ENCODE peak calls at places on chromosome 22, in six cellular contexts. C, B, P, Z, A and N are unnamed samples.
A peak's percentile ranks its signal among the peaks of the same experiment; 100 is the strongest.

GRCh38 chr22:33018232-33018864 is 39.8 kb downstream of the SYN3 start:
- DNase-seq in P (peak; percentile 8), C (peak; percentile 29), Z (peak; percentile 45), B (peak; percentile 22), A (peak; percentile 43), N (peak; percentile 75)

GRCh38 chr22:32341122-32341740 is 16.4 kb upstream of the RFPL3 start:
- DNase-seq in P (no peak), B (no peak), C (no peak), A (no peak), Z (no peak), N (no peak)

GRCh38 chr22:24433868-24434471 is 6.6 kb downstream of the ADORA2A start:
- DNase-seq in P (peak; percentile 90), Z (no peak), B (no peak), A (no peak), C (peak; percentile 73), N (no peak)

GRCh38 chr22:44360686-44361381 is 48.1 kb upstream of the SHISAL1 start:
- DNase-seq in P (no peak), B (peak; percentile 47), Z (no peak), C (peak; percentile 80), A (no peak), N (no peak)

GRCh38 chr22:49972163-49973017 is 11.8 kb downstream of the PIM3 start:
- DNase-seq in Z (no peak), P (no peak), B (no peak), A (no peak), C (no peak), N (no peak)

GRCh38 chr22:30837531-30837930 is 131.0 kb downstream of the MORC2 start:
- DNase-seq in C (no peak), Z (no peak), B (no peak), A (no peak), P (no peak), N (peak; percentile 4)

GRCh38 chr22:38316340-38317236 is 645 bp downstream of the CSNK1E start:
- DNase-seq in Z (peak; percentile 63), P (no peak), C (peak; percentile 51), B (no peak), A (no peak), N (peak; percentile 77)

GRCh38 chr22:34972498-34972897 is 93.5 kb upstream of the ISX start:
- DNase-seq in A (no peak), Z (no peak), C (no peak), B (no peak), P (no peak), N (no peak)

GRCh38 chr22:37187891-37188761 is at the start of gene C1QTNF6:
- DNase-seq in B (no peak), A (no peak), Z (no peak), P (no peak), C (peak; percentile 35), N (no peak)

GRCh38 chr22:30521368-30522156 is 16.1 kb upstream of the SEC14L4 start:
- DNase-seq in C (no peak), P (no peak), A (no peak), Z (no peak), B (no peak), N (no peak)

GRCh38 chr22:19889951-19890350 is 35.3 kb upstream of the GNB1L start:
- DNase-seq in A (no peak), B (no peak), C (no peak), Z (no peak), P (no peak), N (no peak)

DNA sequence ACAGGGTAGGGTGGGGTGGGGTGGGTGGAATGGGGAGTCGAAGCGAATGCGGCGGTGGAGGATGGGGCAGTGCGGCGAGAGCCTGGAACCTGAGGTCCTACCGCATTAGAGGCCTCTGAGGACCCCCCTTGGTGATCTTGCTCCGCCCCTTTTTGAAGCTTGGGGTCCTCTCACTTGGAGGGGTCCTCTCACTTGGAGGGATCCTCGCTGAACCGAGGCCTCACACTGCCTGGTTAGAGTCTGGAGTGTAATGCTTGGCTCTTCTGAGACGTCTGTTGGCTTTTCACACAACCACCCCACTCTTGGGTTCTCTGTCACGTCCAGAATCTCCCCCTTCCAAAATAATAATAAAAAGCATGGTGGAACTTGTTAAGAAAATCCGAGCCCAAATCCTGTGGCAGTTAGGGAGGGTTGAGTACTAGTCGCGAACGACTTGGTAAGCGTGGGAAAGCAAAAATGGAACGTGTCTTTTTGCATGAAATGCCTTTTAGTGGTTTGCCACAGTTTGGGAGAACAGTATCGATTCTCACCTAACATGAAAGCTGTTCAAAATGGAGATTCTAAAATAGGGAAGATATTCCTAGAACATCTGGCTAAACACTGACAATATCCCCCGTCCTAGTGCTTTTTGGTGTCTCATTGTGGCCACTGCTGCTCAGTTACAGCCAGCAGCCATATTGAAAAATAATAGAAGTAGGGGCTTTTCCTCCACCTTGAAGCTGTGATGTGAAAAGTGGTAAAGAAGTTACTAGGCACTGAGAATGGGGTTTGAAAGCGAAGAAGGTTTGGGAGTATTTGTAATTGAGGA is 821 bp downstream of the RBX1 start:
- DNase-seq in Z (no peak), A (no peak), P (peak; percentile 33), B (no peak), C (peak; percentile 15), N (no peak)
- TF ChIP-seq BHLHE40 in Z (no peak), A (no peak), P (no peak), B (no peak), C (no peak), N (no peak)

GRCh38 chr22:47759909-47760308 is 997.5 kb downstream of the TBC1D22A start:
- DNase-seq in P (no peak), C (no peak), B (no peak), Z (no peak), A (no peak), N (no peak)
- TF ChIP-seq BHLHE40 in P (no peak), C (no peak), B (no peak), Z (no peak), A (no peak), N (no peak)

GRCh38 chr22:46857142-46857825 is 94.8 kb downstream of the TBC1D22A start:
- DNase-seq in B (no peak), P (no peak), A (no peak), C (no peak), Z (no peak), N (no peak)

GRCh38 chr22:46853191-46853590 is 90.7 kb downstream of the TBC1D22A start:
- DNase-seq in A (no peak), B (no peak), Z (no peak), P (no peak), C (no peak), N (no peak)

GRCh38 chr22:46852771-46853170 is 90.3 kb downstream of the TBC1D22A start:
- DNase-seq in Z (no peak), A (no peak), P (no peak), B (no peak), C (no peak), N (no peak)

GRCh38 chr22:46851941-46852340 is 89.5 kb downstream of the TBC1D22A start:
- DNase-seq in P (no peak), B (no peak), C (no peak), Z (no peak), A (no peak), N (no peak)

DNA sequence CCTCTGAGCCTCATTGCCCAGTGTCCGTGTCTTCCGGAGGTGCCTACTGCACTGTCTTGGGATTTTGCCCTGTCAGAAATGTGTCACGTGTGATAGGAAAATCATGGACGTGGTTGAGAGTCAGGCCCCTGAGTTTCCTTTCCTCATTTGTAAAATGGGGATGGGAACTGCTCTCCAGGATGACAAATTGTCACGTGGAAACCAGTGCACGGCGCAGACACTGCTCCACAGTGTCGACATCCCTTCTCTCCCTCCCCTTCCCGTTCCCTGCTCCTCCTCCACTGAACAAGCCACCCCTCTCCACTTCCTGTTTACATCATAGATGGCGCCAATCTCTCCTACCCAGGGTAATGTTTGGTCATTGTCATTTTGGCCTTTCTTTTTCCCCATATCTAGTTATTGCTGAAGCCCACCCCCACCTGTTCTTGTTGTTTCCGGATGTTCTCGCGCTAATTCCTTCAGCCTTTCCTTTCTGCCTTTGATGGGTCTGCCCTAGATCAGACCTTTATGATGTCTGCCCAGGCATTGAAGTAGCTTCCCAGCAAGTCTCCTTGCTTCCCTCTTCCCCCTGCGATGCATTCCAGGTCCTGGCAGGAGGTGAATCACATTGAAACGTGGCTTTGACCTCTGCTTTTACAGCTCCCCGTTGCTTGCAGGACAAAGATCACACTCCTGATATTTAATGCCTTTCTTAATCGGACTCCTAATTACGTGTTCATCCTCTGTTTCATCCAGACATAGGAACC is 91.8 kb downstream of the TBC1D22A start:
- DNase-seq in B (no peak), P (no peak), C (peak; percentile 15), A (no peak), Z (peak; percentile 49), N (no peak)
- TF ChIP-seq BHLHE40 in B (no peak), P (no peak), C (no peak), A (no peak), Z (peak; percentile 49), N (no peak)

DNA sequence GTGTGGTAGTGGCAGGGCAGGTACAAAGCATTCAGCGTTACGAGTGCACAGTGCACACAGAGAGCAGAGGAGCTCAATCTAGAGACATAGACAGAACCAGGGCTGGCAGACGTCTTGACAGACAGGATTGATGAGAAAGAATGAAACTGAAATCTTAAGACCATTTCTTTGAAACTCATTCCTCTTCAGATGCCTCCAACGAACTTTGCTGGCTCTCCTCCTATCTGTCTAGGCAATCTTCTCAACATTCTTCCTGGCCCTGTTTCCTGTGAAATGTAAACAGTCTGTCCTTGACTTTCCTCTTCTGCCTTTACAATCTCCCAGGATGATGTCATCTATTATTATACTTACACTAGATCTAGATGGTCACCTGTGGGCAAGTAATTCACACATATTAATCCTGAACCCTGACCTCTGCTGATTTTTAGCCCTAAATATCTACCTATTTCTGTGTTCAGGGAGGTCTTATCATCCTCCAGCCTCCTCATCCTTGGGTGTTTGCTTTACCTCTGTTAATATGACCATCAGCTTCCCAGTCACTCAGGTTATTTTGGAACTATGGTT is 119.5 kb downstream of the ENTHD1 start:
- DNase-seq in C (peak; percentile 0), P (peak; percentile 73), A (no peak), Z (peak; percentile 39), B (no peak), N (no peak)
- TF ChIP-seq BHLHE40 in C (no peak), P (no peak), A (no peak), Z (no peak), B (no peak), N (no peak)

GRCh38 chr22:46546466-46547178 is 9.2 kb upstream of the CELSR1 start:
- DNase-seq in C (peak; percentile 23), A (no peak), P (no peak), B (no peak), Z (no peak), N (no peak)
- TF ChIP-seq BHLHE40 in C (no peak), A (no peak), P (no peak), B (no peak), Z (no peak), N (no peak)

DNA sequence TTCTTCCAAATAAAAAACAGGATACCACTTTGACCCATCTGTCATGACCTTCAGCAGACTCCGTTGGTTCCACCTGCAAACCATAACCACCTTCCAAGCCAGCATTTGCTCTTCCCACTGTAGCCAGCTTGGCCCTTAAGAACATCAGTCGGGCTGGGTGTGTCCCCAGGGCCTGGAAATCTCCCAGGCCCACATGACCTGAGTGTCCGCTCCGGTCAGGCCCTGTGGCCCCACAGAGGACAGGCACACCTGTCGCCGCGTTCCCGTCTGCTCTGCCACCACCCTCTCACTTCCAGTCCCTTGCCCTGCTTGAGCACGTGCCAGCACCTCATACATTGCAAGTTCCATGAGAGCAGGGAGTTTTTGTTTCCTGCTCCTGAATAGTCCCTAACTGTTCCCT is 65.7 kb upstream of the PITPNB start:
- DNase-seq in P (no peak), B (no peak), A (no peak), C (no peak), Z (no peak), N (no peak)
- TF ChIP-seq BHLHE40 in P (no peak), B (no peak), A (no peak), C (no peak), Z (no peak), N (no peak)

GRCh38 chr22:43273902-43274484 is 69.2 kb downstream of the SCUBE1 start:
- DNase-seq in C (peak; percentile 46), P (peak; percentile 13), B (peak; percentile 69), Z (peak; percentile 69), A (peak; percentile 47), N (peak; percentile 78)
- TF ChIP-seq BHLHE40 in C (no peak), P (no peak), B (no peak), Z (no peak), A (no peak), N (no peak)